ENCODE peak calls at places on chromosomes 2 and 18, in five cellular contexts. Y, G, I, L and C are unnamed samples.

GRCh38 chr18:46213295-46213694 is 109.1 kb downstream of the HAUS1 start:
- DNase-seq in Y (peak), G (peak), I (no peak), L (peak), C (peak)

GRCh38 chr2:129103922-129104878 is 785.5 kb upstream of the HS6ST1 start:
- DNase-seq in Y (no peak), G (no peak), I (no peak), L (no peak), C (no peak)

GRCh38 chr2:239484571-239485355 is 83.9 kb upstream of the HDAC4 start:
- DNase-seq in Y (no peak), G (no peak), I (no peak), L (no peak), C (no peak)

GRCh38 chr2:224099846-224100643 is 61.0 kb upstream of the SERPINE2 start:
- DNase-seq in Y (no peak), G (no peak), I (no peak), L (no peak), C (no peak)

GRCh38 chr2:213098612-213099011 is 52.8 kb downstream of the IKZF2 start:
- DNase-seq in Y (no peak), G (no peak), I (no peak), L (no peak), C (peak)

GRCh38 chr2:127277028-127277427 is 16.9 kb downstream of the ERCC3 start:
- DNase-seq in Y (no peak), G (no peak), I (peak), L (no peak), C (no peak)

GRCh38 chr2:180761224-180761623 is 219.2 kb upstream of the UBE2E3 start:
- DNase-seq in Y (no peak), G (no peak), I (no peak), L (peak), C (peak)

GRCh38 chr2:158777077-158777476 is 18.0 kb upstream of the DAPL1 start:
- DNase-seq in Y (no peak), G (no peak), I (no peak), L (no peak), C (no peak)

GRCh38 chr2:48112911-48113687 is 206.8 kb upstream of the FBXO11 start:
- DNase-seq in Y (no peak), G (no peak), I (no peak), L (peak), C (no peak)

GRCh38 chr2:192827735-192828134 is 633.0 kb upstream of the TMEFF2 start:
- DNase-seq in Y (no peak), G (no peak), I (no peak), L (no peak), C (no peak)

GRCh38 chr2:38448692-38449405 is 71.8 kb upstream of the ATL2 start:
- DNase-seq in Y (no peak), G (no peak), I (no peak), L (no peak), C (no peak)

GRCh38 chr2:15826273-15826717 is 114.1 kb upstream of the MYCN start:
- DNase-seq in Y (no peak), G (no peak), I (no peak), L (no peak), C (peak)

GRCh38 chr18:74146756-74147155 is 878 bp downstream of the FBXO15 start:
- DNase-seq in Y (no peak), G (no peak), I (no peak), L (no peak), C (no peak)

GRCh38 chr2:36965196-36965595 is 1.1 kb downstream of the STRN start:
- DNase-seq in Y (no peak), G (no peak), I (no peak), L (no peak), C (no peak)

GRCh38 chr2:105400138-105400540 is 1.3 kb upstream of the FHL2 start:
- DNase-seq in Y (no peak), G (no peak), I (no peak), L (no peak), C (no peak)

GRCh38 chr2:6973895-6974545 is 56.8 kb downstream of the RNF144A start:
- DNase-seq in Y (no peak), G (no peak), I (no peak), L (no peak), C (no peak)

GRCh38 chr2:170585067-170585466 is 130.1 kb upstream of the SP5 start:
- DNase-seq in Y (no peak), G (no peak), I (no peak), L (no peak), C (no peak)

GRCh38 chr2:231187736-231188505 is 10.5 kb upstream of the ARMC9 start:
- DNase-seq in Y (no peak), G (no peak), I (no peak), L (peak), C (no peak)

GRCh38 chr2:131656816-131657633 is 129.3 kb downstream of the CCDC74A start:
- DNase-seq in Y (no peak), G (no peak), I (no peak), L (no peak), C (no peak)

GRCh38 chr18:48990497-48991298 is 39.9 kb upstream of the SMAD7 start:
- DNase-seq in Y (peak), G (peak), I (no peak), L (peak), C (no peak)

GRCh38 chr2:21519821-21520220 is 396.1 kb downstream of the TDRD15 start:
- DNase-seq in Y (no peak), G (no peak), I (no peak), L (no peak), C (no peak)

GRCh38 chr2:191148766-191149165 is 2.0 kb downstream of the STAT4 start:
- DNase-seq in Y (no peak), G (no peak), I (no peak), L (no peak), C (no peak)

GRCh38 chr18:28159055-28159454 is 17.9 kb downstream of the CDH2 start:
- DNase-seq in Y (no peak), G (no peak), I (no peak), L (no peak), C (no peak)

GRCh38 chr2:15687243-15687642 is 95.6 kb downstream of the DDX1 start:
- DNase-seq in Y (no peak), G (no peak), I (no peak), L (no peak), C (no peak)

GRCh38 chr2:104872866-104873688 is 19.2 kb downstream of the POU3F3 start:
- DNase-seq in Y (peak), G (peak), I (no peak), L (peak), C (peak)

GRCh38 chr2:76008001-76008702 is 297.4 kb upstream of the GCFC2 start:
- DNase-seq in Y (no peak), G (no peak), I (peak), L (no peak), C (peak)

GRCh38 chr2:82879803-82880202 is 1579.3 kb downstream of the SUCLG1 start:
- DNase-seq in Y (no peak), G (no peak), I (no peak), L (no peak), C (no peak)

GRCh38 chr18:79819951-79820351 is 22.2 kb downstream of the KCNG2 start:
- DNase-seq in Y (no peak), G (no peak), I (peak), L (no peak), C (no peak)

GRCh38 chr2:50885948-50886347 is 146.0 kb downstream of the NRXN1 start:
- DNase-seq in Y (no peak), G (no peak), I (no peak), L (no peak), C (no peak)

GRCh38 chr2:38960609-38961320 is 71.1 kb downstream of the ARHGEF33 start:
- DNase-seq in Y (no peak), G (no peak), I (no peak), L (no peak), C (no peak)

GRCh38 chr2:214830794-214831346 is 21.4 kb upstream of the BARD1 start:
- DNase-seq in Y (no peak), G (no peak), I (no peak), L (peak), C (peak)

GRCh38 chr2:149562304-149562703 is 25.3 kb downstream of the MMADHC start:
- DNase-seq in Y (no peak), G (no peak), I (no peak), L (peak), C (no peak)

GRCh38 chr2:175309799-175310198 is 128.3 kb upstream of the ATP5MC3 start:
- DNase-seq in Y (peak), G (peak), I (no peak), L (peak), C (peak)

GRCh38 chr18:79578396-79579260 is 101.0 kb upstream of the CTDP1 start:
- DNase-seq in Y (no peak), G (no peak), I (no peak), L (no peak), C (no peak)

GRCh38 chr2:182379235-182379634 is 47.6 kb downstream of the PDE1A start:
- DNase-seq in Y (no peak), G (no peak), I (no peak), L (no peak), C (no peak)

DNA sequence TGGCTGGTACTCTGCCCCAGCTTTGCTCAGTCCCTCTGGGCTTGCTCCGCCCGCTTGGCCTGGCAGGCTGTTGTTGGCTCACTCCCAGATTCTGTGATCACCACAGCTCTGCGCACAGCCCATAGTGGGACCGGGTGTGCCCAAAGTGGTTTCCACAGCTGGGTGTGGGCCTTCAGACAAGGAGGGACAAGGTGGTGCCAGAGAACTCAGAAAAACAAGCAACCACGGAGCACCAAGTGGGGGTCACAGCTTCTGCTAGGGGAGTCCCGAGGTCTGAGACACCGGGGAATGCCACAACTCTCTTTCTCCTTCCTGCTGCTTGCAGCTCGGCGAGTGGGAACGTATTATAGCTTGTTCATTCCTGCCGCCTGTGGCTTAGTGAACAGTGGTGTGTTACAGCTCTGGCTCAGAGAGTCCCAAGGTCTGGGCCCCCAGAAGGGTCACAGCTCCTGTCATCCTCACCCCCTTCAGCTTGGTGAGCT is 9.1 kb upstream of the KYNU start:
- DNase-seq in Y (no peak), G (no peak), I (no peak), L (no peak), C (no peak)
- TF ChIP-seq JUNB in Y (no peak), G (no peak), I (no peak), L (no peak), C (no peak)

GRCh38 chr2:101120124-101120996 is 30.8 kb downstream of the TBC1D8 start:
- DNase-seq in Y (peak), G (no peak), I (no peak), L (peak), C (no peak)
- TF ChIP-seq JUNB in Y (peak), G (no peak), I (no peak), L (no peak), C (no peak)

GRCh38 chr18:25614168-25614567 is 262.2 kb upstream of the ZNF521 start:
- DNase-seq in Y (no peak), G (no peak), I (no peak), L (no peak), C (peak)
- TF ChIP-seq JUNB in Y (no peak), G (no peak), I (no peak), L (no peak), C (no peak)

DNA sequence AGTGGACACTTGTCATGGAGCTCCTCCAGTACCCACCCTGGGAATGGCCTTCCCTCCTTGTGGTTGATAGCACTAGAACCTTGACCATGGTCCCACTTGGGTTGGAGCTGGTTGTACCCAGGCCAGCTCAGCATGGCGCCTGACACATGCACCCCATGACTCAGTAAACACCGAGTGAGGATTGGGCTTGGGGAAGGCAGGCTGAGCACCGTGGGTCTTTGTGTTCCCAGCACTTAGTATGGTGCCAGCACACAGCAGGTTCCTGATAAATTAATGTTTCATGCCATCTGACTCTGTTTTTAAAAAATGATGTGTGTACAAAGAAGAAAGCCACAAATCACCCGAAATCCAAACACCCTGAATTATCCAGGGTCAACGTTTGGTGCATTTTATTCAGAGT is 69.8 kb downstream of the CIB4 start:
- DNase-seq in Y (no peak), G (no peak), I (no peak), L (no peak), C (no peak)
- TF ChIP-seq JUNB in Y (no peak), G (no peak), I (no peak), L (no peak), C (no peak)